ENCODE peak calls at places on chromosomes 1 and 21, in five cellular contexts. One of them, this sample, is unnamed.

GRCh38 chr1:26130695-26131094 is 19.1 kb downstream of the PDIK1L start:
- DNase-seq in kidney tubule cell: no peak
- DNase-seq in esophagus squamous epithelium: no peak
- DNase-seq in activated T-cell treated with anti-CD3 and anti-CD28 coated beads, Interleukin-2, amount 50 U/mL, for 48 hours: no peak
- DNase-seq in Ammon's horn: no peak
- DNase-seq in this sample: no peak

GRCh38 chr1:229411434-229412055 is 22.3 kb downstream of the ACTA1 start:
- DNase-seq in kidney tubule cell: no peak
- DNase-seq in esophagus squamous epithelium: no peak
- DNase-seq in activated T-cell treated with anti-CD3 and anti-CD28 coated beads, Interleukin-2, amount 50 U/mL, for 48 hours: no peak
- DNase-seq in Ammon's horn: no peak
- DNase-seq in this sample: no peak

GRCh38 chr1:181906631-181907030 is 154.9 kb downstream of the ZNF648 start:
- DNase-seq in kidney tubule cell: no peak
- DNase-seq in esophagus squamous epithelium: no peak
- DNase-seq in activated T-cell treated with anti-CD3 and anti-CD28 coated beads, Interleukin-2, amount 50 U/mL, for 48 hours: no peak
- DNase-seq in Ammon's horn: no peak
- DNase-seq in this sample: no peak

GRCh38 chr1:87224209-87224608 is 104.5 kb upstream of the LMO4 start:
- DNase-seq in kidney tubule cell: peak
- DNase-seq in esophagus squamous epithelium: no peak
- DNase-seq in activated T-cell treated with anti-CD3 and anti-CD28 coated beads, Interleukin-2, amount 50 U/mL, for 48 hours: no peak
- DNase-seq in Ammon's horn: no peak
- DNase-seq in this sample: no peak

GRCh38 chr1:109112056-109112651 is 1.8 kb upstream of the ELAPOR1 start:
- DNase-seq in kidney tubule cell: peak
- DNase-seq in esophagus squamous epithelium: no peak
- DNase-seq in activated T-cell treated with anti-CD3 and anti-CD28 coated beads, Interleukin-2, amount 50 U/mL, for 48 hours: no peak
- DNase-seq in Ammon's horn: peak
- DNase-seq in this sample: peak

GRCh38 chr1:156964431-156964830 is 44.0 kb downstream of the LRRC71 start:
- DNase-seq in kidney tubule cell: peak
- DNase-seq in esophagus squamous epithelium: no peak
- DNase-seq in activated T-cell treated with anti-CD3 and anti-CD28 coated beads, Interleukin-2, amount 50 U/mL, for 48 hours: no peak
- DNase-seq in Ammon's horn: no peak
- DNase-seq in this sample: no peak

GRCh38 chr1:110205591-110206155 is 4.4 kb upstream of the KCNC4 start:
- DNase-seq in kidney tubule cell: peak
- DNase-seq in esophagus squamous epithelium: no peak
- DNase-seq in activated T-cell treated with anti-CD3 and anti-CD28 coated beads, Interleukin-2, amount 50 U/mL, for 48 hours: no peak
- DNase-seq in Ammon's horn: no peak
- DNase-seq in this sample: no peak

GRCh38 chr1:201917362-201918033 is 28.8 kb downstream of the SHISA4 start:
- DNase-seq in kidney tubule cell: no peak
- DNase-seq in esophagus squamous epithelium: no peak
- DNase-seq in activated T-cell treated with anti-CD3 and anti-CD28 coated beads, Interleukin-2, amount 50 U/mL, for 48 hours: no peak
- DNase-seq in Ammon's horn: no peak
- DNase-seq in this sample: no peak

GRCh38 chr1:98763488-98764141 is 102.1 kb downstream of the SNX7 start:
- DNase-seq in kidney tubule cell: no peak
- DNase-seq in esophagus squamous epithelium: no peak
- DNase-seq in activated T-cell treated with anti-CD3 and anti-CD28 coated beads, Interleukin-2, amount 50 U/mL, for 48 hours: no peak
- DNase-seq in Ammon's horn: no peak
- DNase-seq in this sample: no peak

GRCh38 chr1:91828583-91829281 is 57.2 kb downstream of the TGFBR3 start:
- DNase-seq in kidney tubule cell: peak
- DNase-seq in esophagus squamous epithelium: no peak
- DNase-seq in activated T-cell treated with anti-CD3 and anti-CD28 coated beads, Interleukin-2, amount 50 U/mL, for 48 hours: no peak
- DNase-seq in Ammon's horn: no peak
- DNase-seq in this sample: no peak

GRCh38 chr1:211753649-211754251 is 76.8 kb downstream of the LPGAT1 start:
- DNase-seq in kidney tubule cell: no peak
- DNase-seq in esophagus squamous epithelium: no peak
- DNase-seq in activated T-cell treated with anti-CD3 and anti-CD28 coated beads, Interleukin-2, amount 50 U/mL, for 48 hours: no peak
- DNase-seq in Ammon's horn: no peak
- DNase-seq in this sample: no peak

GRCh38 chr1:195664628-195665027 is 943.6 kb downstream of the KCNT2 start:
- DNase-seq in kidney tubule cell: peak
- DNase-seq in esophagus squamous epithelium: no peak
- DNase-seq in activated T-cell treated with anti-CD3 and anti-CD28 coated beads, Interleukin-2, amount 50 U/mL, for 48 hours: no peak
- DNase-seq in Ammon's horn: no peak
- DNase-seq in this sample: no peak

GRCh38 chr1:209875510-209875909 is 47.7 kb downstream of the UTP25 start:
- DNase-seq in kidney tubule cell: peak
- DNase-seq in esophagus squamous epithelium: no peak
- DNase-seq in activated T-cell treated with anti-CD3 and anti-CD28 coated beads, Interleukin-2, amount 50 U/mL, for 48 hours: no peak
- DNase-seq in Ammon's horn: peak
- DNase-seq in this sample: no peak

GRCh38 chr1:11804666-11805453 is 904 bp downstream of the MTHFR start:
- DNase-seq in kidney tubule cell: peak
- DNase-seq in esophagus squamous epithelium: no peak
- DNase-seq in activated T-cell treated with anti-CD3 and anti-CD28 coated beads, Interleukin-2, amount 50 U/mL, for 48 hours: peak
- DNase-seq in Ammon's horn: no peak
- DNase-seq in this sample: no peak

GRCh38 chr1:1399870-1400575 is 888 bp upstream of the CCNL2 start:
- DNase-seq in kidney tubule cell: peak
- DNase-seq in esophagus squamous epithelium: no peak
- DNase-seq in activated T-cell treated with anti-CD3 and anti-CD28 coated beads, Interleukin-2, amount 50 U/mL, for 48 hours: no peak
- DNase-seq in Ammon's horn: no peak
- DNase-seq in this sample: no peak

GRCh38 chr1:54413295-54413694 is 7.1 kb upstream of the SSBP3 start:
- DNase-seq in kidney tubule cell: peak
- DNase-seq in esophagus squamous epithelium: no peak
- DNase-seq in activated T-cell treated with anti-CD3 and anti-CD28 coated beads, Interleukin-2, amount 50 U/mL, for 48 hours: peak
- DNase-seq in Ammon's horn: peak
- DNase-seq in this sample: no peak

GRCh38 chr1:167703557-167703956 is 18.2 kb upstream of the MPZL1 start:
- DNase-seq in kidney tubule cell: no peak
- DNase-seq in esophagus squamous epithelium: no peak
- DNase-seq in activated T-cell treated with anti-CD3 and anti-CD28 coated beads, Interleukin-2, amount 50 U/mL, for 48 hours: no peak
- DNase-seq in Ammon's horn: no peak
- DNase-seq in this sample: no peak

GRCh38 chr1:232462200-232462599 is 167.7 kb downstream of the SIPA1L2 start:
- DNase-seq in kidney tubule cell: peak
- DNase-seq in esophagus squamous epithelium: no peak
- DNase-seq in activated T-cell treated with anti-CD3 and anti-CD28 coated beads, Interleukin-2, amount 50 U/mL, for 48 hours: no peak
- DNase-seq in Ammon's horn: no peak
- DNase-seq in this sample: no peak

GRCh38 chr1:119587328-119587727 is 60.7 kb downstream of the ZNF697 start:
- DNase-seq in kidney tubule cell: peak
- DNase-seq in esophagus squamous epithelium: no peak
- DNase-seq in activated T-cell treated with anti-CD3 and anti-CD28 coated beads, Interleukin-2, amount 50 U/mL, for 48 hours: no peak
- DNase-seq in Ammon's horn: no peak
- DNase-seq in this sample: no peak

GRCh38 chr21:28617300-28617699 is 375.4 kb downstream of the LTN1 start:
- DNase-seq in kidney tubule cell: no peak
- DNase-seq in esophagus squamous epithelium: no peak
- DNase-seq in activated T-cell treated with anti-CD3 and anti-CD28 coated beads, Interleukin-2, amount 50 U/mL, for 48 hours: no peak
- DNase-seq in Ammon's horn: no peak
- DNase-seq in this sample: no peak

GRCh38 chr1:5913078-5913845 is 79.0 kb downstream of the NPHP4 start:
- DNase-seq in kidney tubule cell: no peak
- DNase-seq in esophagus squamous epithelium: no peak
- DNase-seq in activated T-cell treated with anti-CD3 and anti-CD28 coated beads, Interleukin-2, amount 50 U/mL, for 48 hours: no peak
- DNase-seq in Ammon's horn: no peak
- DNase-seq in this sample: no peak

GRCh38 chr1:13950637-13951036 is 250.6 kb downstream of the PRDM2 start:
- DNase-seq in kidney tubule cell: no peak
- DNase-seq in esophagus squamous epithelium: no peak
- DNase-seq in activated T-cell treated with anti-CD3 and anti-CD28 coated beads, Interleukin-2, amount 50 U/mL, for 48 hours: peak
- DNase-seq in Ammon's horn: no peak
- DNase-seq in this sample: no peak

GRCh38 chr1:36286802-36287201 is 19.4 kb upstream of the SH3D21 start:
- DNase-seq in kidney tubule cell: no peak
- DNase-seq in esophagus squamous epithelium: no peak
- DNase-seq in activated T-cell treated with anti-CD3 and anti-CD28 coated beads, Interleukin-2, amount 50 U/mL, for 48 hours: no peak
- DNase-seq in Ammon's horn: no peak
- DNase-seq in this sample: no peak

GRCh38 chr21:45592208-45592619 is 50.0 kb upstream of the SLC19A1 start:
- DNase-seq in kidney tubule cell: peak
- DNase-seq in esophagus squamous epithelium: no peak
- DNase-seq in activated T-cell treated with anti-CD3 and anti-CD28 coated beads, Interleukin-2, amount 50 U/mL, for 48 hours: peak
- DNase-seq in Ammon's horn: no peak
- DNase-seq in this sample: no peak

GRCh38 chr1:1120096-1120495 is 4.2 kb upstream of the C1orf159 start:
- DNase-seq in kidney tubule cell: no peak
- DNase-seq in esophagus squamous epithelium: no peak
- DNase-seq in activated T-cell treated with anti-CD3 and anti-CD28 coated beads, Interleukin-2, amount 50 U/mL, for 48 hours: no peak
- DNase-seq in Ammon's horn: no peak
- DNase-seq in this sample: no peak

GRCh38 chr1:162728597-162728996 is 61.9 kb upstream of the HSD17B7 start:
- DNase-seq in kidney tubule cell: no peak
- DNase-seq in esophagus squamous epithelium: no peak
- DNase-seq in activated T-cell treated with anti-CD3 and anti-CD28 coated beads, Interleukin-2, amount 50 U/mL, for 48 hours: no peak
- DNase-seq in Ammon's horn: no peak
- DNase-seq in this sample: no peak

GRCh38 chr1:221892301-221892830 is 150.5 kb upstream of the DUSP10 start:
- DNase-seq in kidney tubule cell: no peak
- DNase-seq in esophagus squamous epithelium: no peak
- DNase-seq in activated T-cell treated with anti-CD3 and anti-CD28 coated beads, Interleukin-2, amount 50 U/mL, for 48 hours: no peak
- DNase-seq in Ammon's horn: no peak
- DNase-seq in this sample: no peak

GRCh38 chr1:236289492-236290131 is 7.9 kb upstream of the ERO1B start:
- DNase-seq in kidney tubule cell: no peak
- DNase-seq in esophagus squamous epithelium: no peak
- DNase-seq in activated T-cell treated with anti-CD3 and anti-CD28 coated beads, Interleukin-2, amount 50 U/mL, for 48 hours: no peak
- DNase-seq in Ammon's horn: no peak
- DNase-seq in this sample: no peak

GRCh38 chr1:18693256-18694098 is 62.8 kb downstream of the PAX7 start:
- DNase-seq in kidney tubule cell: no peak
- DNase-seq in esophagus squamous epithelium: no peak
- DNase-seq in activated T-cell treated with anti-CD3 and anti-CD28 coated beads, Interleukin-2, amount 50 U/mL, for 48 hours: no peak
- DNase-seq in Ammon's horn: no peak
- DNase-seq in this sample: no peak

GRCh38 chr1:11316701-11317100 is 43.7 kb downstream of the UBIAD1 start:
- DNase-seq in kidney tubule cell: peak
- DNase-seq in esophagus squamous epithelium: no peak
- DNase-seq in activated T-cell treated with anti-CD3 and anti-CD28 coated beads, Interleukin-2, amount 50 U/mL, for 48 hours: no peak
- DNase-seq in Ammon's horn: peak
- DNase-seq in this sample: no peak

GRCh38 chr1:56113679-56114078 is 465.7 kb downstream of the PLPP3 start:
- DNase-seq in kidney tubule cell: no peak
- DNase-seq in esophagus squamous epithelium: no peak
- DNase-seq in activated T-cell treated with anti-CD3 and anti-CD28 coated beads, Interleukin-2, amount 50 U/mL, for 48 hours: no peak
- DNase-seq in Ammon's horn: no peak
- DNase-seq in this sample: no peak

GRCh38 chr21:36695671-36696389 is 3.1 kb upstream of the SIM2 start:
- DNase-seq in kidney tubule cell: peak
- DNase-seq in esophagus squamous epithelium: no peak
- DNase-seq in activated T-cell treated with anti-CD3 and anti-CD28 coated beads, Interleukin-2, amount 50 U/mL, for 48 hours: no peak
- DNase-seq in Ammon's horn: no peak
- DNase-seq in this sample: no peak

GRCh38 chr1:230797376-230798186 is 50.4 kb downstream of the CAPN9 start:
- DNase-seq in kidney tubule cell: peak
- DNase-seq in esophagus squamous epithelium: no peak
- DNase-seq in activated T-cell treated with anti-CD3 and anti-CD28 coated beads, Interleukin-2, amount 50 U/mL, for 48 hours: no peak
- DNase-seq in Ammon's horn: peak
- DNase-seq in this sample: no peak

GRCh38 chr21:31667141-31667540 is 7.6 kb downstream of the SOD1 start:
- DNase-seq in kidney tubule cell: no peak
- DNase-seq in esophagus squamous epithelium: no peak
- DNase-seq in activated T-cell treated with anti-CD3 and anti-CD28 coated beads, Interleukin-2, amount 50 U/mL, for 48 hours: no peak
- DNase-seq in Ammon's horn: no peak
- DNase-seq in this sample: no peak

GRCh38 chr1:116325922-116326321 is 47.1 kb upstream of the ATP1A1 start:
- DNase-seq in kidney tubule cell: no peak
- DNase-seq in esophagus squamous epithelium: no peak
- DNase-seq in activated T-cell treated with anti-CD3 and anti-CD28 coated beads, Interleukin-2, amount 50 U/mL, for 48 hours: peak
- DNase-seq in Ammon's horn: no peak
- DNase-seq in this sample: no peak

GRCh38 chr1:220045356-220046051 is 801 bp downstream of the EPRS1 start:
- DNase-seq in kidney tubule cell: peak
- DNase-seq in esophagus squamous epithelium: no peak
- DNase-seq in activated T-cell treated with anti-CD3 and anti-CD28 coated beads, Interleukin-2, amount 50 U/mL, for 48 hours: no peak
- DNase-seq in Ammon's horn: no peak
- DNase-seq in this sample: no peak

GRCh38 chr1:217274927-217275616 is 355.8 kb downstream of the GPATCH2 start:
- DNase-seq in kidney tubule cell: peak
- DNase-seq in esophagus squamous epithelium: no peak
- DNase-seq in activated T-cell treated with anti-CD3 and anti-CD28 coated beads, Interleukin-2, amount 50 U/mL, for 48 hours: no peak
- DNase-seq in Ammon's horn: no peak
- DNase-seq in this sample: no peak

GRCh38 chr1:206725053-206725963 is 40.6 kb downstream of the MAPKAPK2 start:
- DNase-seq in kidney tubule cell: peak
- DNase-seq in esophagus squamous epithelium: no peak
- DNase-seq in activated T-cell treated with anti-CD3 and anti-CD28 coated beads, Interleukin-2, amount 50 U/mL, for 48 hours: peak
- DNase-seq in Ammon's horn: peak
- DNase-seq in this sample: peak

GRCh38 chr1:179881642-179882252 is 338 bp upstream of the TOR1AIP1 start:
- DNase-seq in kidney tubule cell: peak
- DNase-seq in esophagus squamous epithelium: no peak
- DNase-seq in activated T-cell treated with anti-CD3 and anti-CD28 coated beads, Interleukin-2, amount 50 U/mL, for 48 hours: no peak
- DNase-seq in Ammon's horn: peak
- DNase-seq in this sample: peak